ENCODE peak calls at places on chromosomes 13 and 19, in eight cellular contexts. R is EH; Y is HS-5; X is A172; G is thyroid gland; K is T-cell; Z is stimulated activated CD4-positive, alpha-beta T cell treated with anti-CD3 and anti-CD28 coated beads, Interleukin-1b, Interleukin-23, amount 100 ng/mL, for 1 hour; U is upper lobe of right lung. P is an unnamed sample.

GRCh38 chr13:100534147-100534818 is 54.3 kb downstream of the GGACT start:
- DNase-seq in R (no peak), Y (no peak), X (no peak), G (no peak), K (no peak), Z (no peak), U (no peak), P (no peak)

GRCh38 chr13:30831515-30831914 is 74.6 kb upstream of the MEDAG start:
- DNase-seq in R (no peak), Y (no peak), X (no peak), G (peak), K (no peak), Z (no peak), U (no peak), P (no peak)

GRCh38 chr19:8363803-8364771 is at the start of gene ANGPTL4:
- DNase-seq in R (peak), Y (peak), X (no peak), G (peak), K (peak), Z (no peak), U (peak), P (peak)

GRCh38 chr19:1251503-1252220 is 3.3 kb downstream of the MIDN start:
- DNase-seq in R (no peak), Y (no peak), X (no peak), G (peak), K (peak), Z (no peak), U (peak), P (no peak)

GRCh38 chr13:42215578-42216421 is 56.2 kb upstream of the AKAP11 start:
- DNase-seq in R (peak), Y (no peak), X (peak), G (peak), K (peak), Z (no peak), U (no peak), P (peak)

GRCh38 chr13:30730526-30730925 is 4.8 kb upstream of the ALOX5AP start:
- DNase-seq in R (peak), Y (no peak), X (no peak), G (no peak), K (no peak), Z (no peak), U (no peak), P (no peak)

GRCh38 chr19:46376241-46377153 is 29.6 kb downstream of the PPP5C start:
- DNase-seq in R (no peak), Y (no peak), X (no peak), G (no peak), K (no peak), Z (no peak), U (peak), P (no peak)

GRCh38 chr19:46442808-46443450 is 14.2 kb upstream of the PNMA8C start:
- DNase-seq in R (peak), Y (peak), X (peak), G (peak), K (no peak), Z (no peak), U (peak), P (peak)

GRCh38 chr13:43391021-43391420 is 367.6 kb downstream of the DNAJC15 start:
- DNase-seq in R (no peak), Y (no peak), X (no peak), G (no peak), K (no peak), Z (no peak), U (no peak), P (no peak)